ENCODE peak calls at places on chromosomes 1 and 21, in five cellular contexts. V is transverse colon, I is heart left ventricle, X is left lung, W is BE2C. O is an unnamed sample. For H3K4me1, the result is how much of the 10 kb centered on the place peaks cover.

GRCh38 chr1:70504176-70504820 is 93.2 kb downstream of the CTH start:
- DNase-seq in V (peak), I (no peak), X (no peak), W (peak), O (peak)

GRCh38 chr1:182059936-182060335 is 1.6 kb downstream of the ZNF648 start:
- DNase-seq in V (no peak), I (no peak), X (no peak), W (no peak), O (no peak)

GRCh38 chr1:113166473-113166872 is 93.5 kb downstream of the LRIG2 start:
- DNase-seq in V (no peak), I (no peak), X (no peak), W (no peak), O (no peak)

GRCh38 chr21:17003221-17003620 is 509.6 kb upstream of the CXADR start:
- DNase-seq in V (no peak), I (no peak), X (no peak), W (no peak), O (no peak)

GRCh38 chr21:39313042-39313456 is 383 bp downstream of the BRWD1 start:
- DNase-seq in V (peak), I (peak), X (no peak), W (peak), O (no peak)

GRCh38 chr1:52667984-52668383 is 30.2 kb downstream of the COA7 start:
- DNase-seq in V (no peak), I (no peak), X (no peak), W (no peak), O (no peak)

GRCh38 chr1:41783189-41783639 is 135.5 kb downstream of the HIVEP3 start:
- DNase-seq in V (no peak), I (no peak), X (no peak), W (no peak), O (no peak)

GRCh38 chr1:27363766-27364695 is 2.7 kb downstream of the MAP3K6 start:
- DNase-seq in V (no peak), I (no peak), X (no peak), W (no peak), O (no peak)

GRCh38 chr1:234781241-234782056 is 171.5 kb upstream of the IRF2BP2 start:
- DNase-seq in V (peak), I (peak), X (no peak), W (no peak), O (no peak)

GRCh38 chr1:93907718-93908117 is 1.5 kb downstream of the GCLM start:
- DNase-seq in V (no peak), I (no peak), X (no peak), W (peak), O (peak)

GRCh38 chr1:119964673-119965363 is 68.5 kb upstream of the ADAM30 start:
- DNase-seq in V (no peak), I (peak), X (no peak), W (no peak), O (peak)

GRCh38 chr1:10909697-10910489 is 102.6 kb upstream of the TARDBP start:
- DNase-seq in V (peak), I (peak), X (peak), W (peak), O (peak)

GRCh38 chr1:67559222-67559700 is 125.7 kb upstream of the GADD45A start:
- DNase-seq in V (no peak), I (peak), X (peak), W (peak), O (no peak)

GRCh38 chr21:37266515-37267221 is 466 bp downstream of the VPS26C start:
- DNase-seq in V (no peak), I (peak), X (no peak), W (peak), O (peak)

GRCh38 chr1:203425668-203425999 is 50.0 kb upstream of the PRELP start:
- DNase-seq in V (no peak), I (no peak), X (no peak), W (no peak), O (no peak)

GRCh38 chr1:42003433-42003832 is 84.7 kb upstream of the HIVEP3 start:
- DNase-seq in V (peak), I (peak), X (peak), W (no peak), O (peak)

GRCh38 chr1:39128959-39129358 is 75.5 kb upstream of the MACF1 start:
- DNase-seq in V (peak), I (no peak), X (peak), W (no peak), O (no peak)

GRCh38 chr1:206464456-206464964 is 5.8 kb upstream of the IKBKE start:
- DNase-seq in V (no peak), I (peak), X (no peak), W (no peak), O (peak)

DNA sequence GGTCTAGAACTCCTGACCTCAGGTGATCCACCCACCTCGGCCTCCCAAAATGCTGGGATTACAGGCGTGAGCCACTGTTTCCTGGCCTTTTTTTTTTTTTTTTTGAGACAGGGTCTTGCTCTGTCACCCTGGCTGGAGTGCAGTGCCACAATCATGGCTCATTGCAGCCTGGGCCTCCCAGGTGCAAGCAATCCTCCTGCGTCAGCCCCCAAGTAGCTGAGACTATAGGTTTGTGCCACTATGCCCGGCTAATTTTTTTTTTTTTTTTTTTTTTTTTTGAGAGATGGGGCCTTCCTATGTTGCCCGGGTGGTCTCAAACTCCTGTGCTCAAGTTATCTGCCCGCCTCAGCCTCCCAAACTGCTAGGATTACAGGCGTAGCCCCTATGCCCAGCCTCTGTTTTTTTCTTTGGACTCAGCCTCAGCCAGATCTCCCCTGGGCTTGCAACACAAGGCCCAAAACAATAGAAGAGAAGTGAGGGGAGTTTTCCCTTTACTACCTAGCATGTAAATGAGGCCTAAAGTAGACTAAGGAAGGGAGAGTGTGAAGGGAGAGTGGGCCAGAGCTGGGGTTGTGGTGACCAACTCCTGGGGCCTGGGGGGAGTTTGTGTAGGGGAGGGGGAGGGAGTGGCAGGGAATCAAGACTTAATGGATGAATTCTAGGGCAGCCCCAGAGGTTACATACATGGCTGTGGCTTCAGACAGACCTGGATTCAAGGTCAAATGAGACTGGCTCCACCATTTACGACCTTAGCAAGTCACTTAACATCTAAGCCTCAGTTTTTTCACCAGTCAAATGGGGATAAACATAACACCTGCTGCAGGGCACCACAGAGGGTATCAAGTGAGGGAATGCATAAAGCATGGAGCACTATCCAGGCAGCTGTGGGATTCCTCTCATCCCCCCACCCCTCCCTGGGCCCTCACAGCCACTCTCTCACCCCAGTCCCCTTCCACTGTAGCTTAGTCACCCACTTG is 1.6 kb upstream of the CD52 start:
- DNase-seq in V (no peak), I (no peak), X (no peak), W (no peak), O (no peak)
- H3K4me1 ChIP-seq in V (under half), I (under half), X (under half), W (under half), O (under half)

GRCh38 chr21:35043549-35043948 is 5.6 kb downstream of the RUNX1 start:
- DNase-seq in V (no peak), I (no peak), X (no peak), W (no peak), O (no peak)

GRCh38 chr21:35045539-35046222 is 3.4 kb downstream of the RUNX1 start:
- DNase-seq in V (no peak), I (no peak), X (no peak), W (no peak), O (no peak)

GRCh38 chr21:35044770-35045538 is 4.1 kb downstream of the RUNX1 start:
- DNase-seq in V (no peak), I (no peak), X (no peak), W (no peak), O (no peak)

GRCh38 chr21:35046223-35046690 is 2.8 kb downstream of the RUNX1 start:
- DNase-seq in V (no peak), I (no peak), X (no peak), W (no peak), O (no peak)

GRCh38 chr21:35044128-35044527 is 5.0 kb downstream of the RUNX1 start:
- DNase-seq in V (peak), I (no peak), X (no peak), W (no peak), O (no peak)
- H3K4me3 ChIP-seq in V (no peak), I (no peak), X (no peak), W (no peak), O (no peak)

DNA sequence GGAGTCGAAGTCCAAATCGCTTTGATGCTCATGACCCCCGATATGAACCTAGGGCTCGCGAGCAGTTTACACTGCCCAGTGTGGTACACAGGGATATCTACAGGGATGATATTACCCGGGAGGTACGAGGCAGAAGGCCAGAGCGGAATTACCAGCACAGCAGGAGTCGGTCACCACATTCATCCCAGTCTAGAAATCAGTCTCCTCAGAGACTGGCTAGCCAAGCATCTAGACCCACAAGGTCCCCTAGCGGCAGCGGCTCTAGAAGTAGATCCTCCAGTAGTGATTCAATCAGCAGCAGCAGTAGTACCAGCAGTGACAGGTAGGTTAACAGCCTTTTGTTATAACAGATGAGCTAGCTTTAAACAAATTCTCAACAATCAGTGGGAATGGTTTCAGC is 28.9 kb downstream of the SPEN start:
- DNase-seq in V (no peak), I (no peak), X (no peak), W (peak), O (no peak)
- TF ChIP-seq CTCF in V (no peak), I (no peak), X (no peak), W (peak), O (peak)

DNA sequence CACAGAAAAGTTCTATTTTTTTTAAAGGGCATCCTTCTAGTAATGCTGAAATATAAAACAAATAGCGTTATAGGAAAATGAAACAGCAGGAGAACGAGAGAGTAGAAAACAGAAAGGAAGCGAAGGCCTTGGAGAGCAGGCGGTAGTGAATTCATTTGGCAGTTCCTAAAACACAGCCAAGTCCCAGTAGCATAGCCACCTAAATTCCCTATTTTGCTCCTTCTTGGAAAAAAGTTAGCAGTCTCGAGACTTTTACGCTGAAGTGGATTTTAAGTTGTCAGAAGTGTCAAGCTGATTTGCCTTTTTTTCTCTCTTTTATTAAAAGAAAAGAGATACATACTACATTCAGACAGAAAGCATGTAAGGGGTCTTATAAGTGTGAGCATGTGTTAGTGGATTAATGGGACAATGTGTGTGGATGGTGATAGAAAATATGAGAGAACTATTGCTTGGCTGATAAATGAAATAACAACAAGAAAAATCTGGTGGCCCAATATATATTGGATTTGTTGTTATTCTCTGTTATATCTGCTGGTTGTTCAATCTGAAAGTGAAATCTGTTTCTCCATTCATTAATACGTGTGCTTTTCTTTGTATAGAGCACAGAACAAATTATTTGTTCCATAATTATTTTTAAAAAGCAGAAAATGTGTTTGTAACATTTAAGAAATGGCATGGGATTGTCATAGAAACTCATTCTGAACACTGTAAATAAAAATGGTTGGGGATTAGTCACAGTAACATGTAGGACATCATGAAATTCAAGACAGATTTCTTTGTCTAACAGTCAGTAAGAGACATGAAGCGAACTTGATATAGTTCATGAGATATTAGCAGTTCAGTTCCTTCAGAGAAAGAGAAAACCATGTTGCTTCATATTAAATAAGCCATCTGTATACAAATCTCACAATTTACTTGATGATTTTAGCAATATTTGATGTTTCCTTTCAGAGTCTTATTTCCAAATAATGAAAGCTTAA is 19.4 kb downstream of the NFIA start:
- DNase-seq in V (no peak), I (no peak), X (no peak), W (no peak), O (no peak)
- H3K4me1 ChIP-seq in V (under half), I (half or more), X (under half), W (under half), O (under half)

GRCh38 chr1:37257646-37258045 is 216.7 kb upstream of the ZC3H12A start:
- DNase-seq in V (no peak), I (no peak), X (no peak), W (peak), O (no peak)

GRCh38 chr1:37259019-37259418 is 215.4 kb upstream of the ZC3H12A start:
- DNase-seq in V (no peak), I (no peak), X (no peak), W (no peak), O (no peak)

GRCh38 chr1:37255111-37255795 is 219.1 kb upstream of the ZC3H12A start:
- DNase-seq in V (no peak), I (no peak), X (no peak), W (peak), O (peak)

GRCh38 chr1:37258068-37258467 is 216.3 kb upstream of the ZC3H12A start:
- DNase-seq in V (no peak), I (no peak), X (no peak), W (peak), O (no peak)

DNA sequence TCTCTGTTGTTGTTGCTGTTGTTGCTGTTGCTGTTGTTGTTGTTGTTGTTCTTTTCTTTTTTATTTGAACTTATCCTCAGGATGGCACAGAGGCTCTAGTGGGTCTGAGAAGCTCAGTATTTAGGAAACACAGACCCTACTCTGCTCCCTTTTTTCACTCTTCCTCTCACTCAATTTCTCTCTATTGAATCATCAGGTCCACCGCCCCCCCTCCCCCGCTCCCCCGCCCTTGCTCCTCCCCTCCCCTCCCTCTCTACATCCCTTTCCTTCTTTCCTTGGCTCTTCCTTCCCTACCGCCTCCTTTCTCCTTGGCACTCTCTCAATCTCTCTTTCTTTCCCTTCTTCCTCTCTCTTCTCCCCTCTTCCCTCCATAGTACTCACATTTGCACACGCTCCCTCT is 218.5 kb upstream of the ZC3H12A start:
- DNase-seq in V (no peak), I (no peak), X (no peak), W (no peak), O (no peak)
- H3K4me3 ChIP-seq in V (no peak), I (no peak), X (no peak), W (no peak), O (no peak)

DNA sequence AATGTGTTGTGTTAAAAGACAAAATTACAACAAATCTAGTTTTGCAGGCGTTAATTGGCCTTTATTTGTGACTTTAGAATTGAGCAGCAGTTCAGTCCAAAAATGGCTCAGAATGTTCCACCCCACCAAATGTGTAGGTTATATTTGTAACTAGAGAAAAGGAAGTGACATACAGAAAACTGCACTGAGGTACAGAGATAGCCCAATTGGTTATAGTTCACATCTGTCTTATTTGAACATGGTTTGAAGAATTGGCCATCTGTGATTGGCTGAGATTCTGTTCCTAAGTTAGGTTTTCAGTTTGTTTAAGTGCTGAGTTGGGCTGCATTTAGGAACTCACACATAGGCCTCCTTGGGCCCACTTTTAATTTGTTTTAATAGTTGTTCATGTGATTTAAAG is 12.0 kb upstream of the FMO2 start:
- DNase-seq in V (no peak), I (no peak), X (no peak), W (no peak), O (no peak)
- TF ChIP-seq CTCF in V (no peak), I (no peak), X (no peak), W (no peak), O (no peak)

GRCh38 chr1:12451560-12451900 is 166.5 kb downstream of the DHRS3 start:
- DNase-seq in V (no peak), I (no peak), X (no peak), W (no peak), O (no peak)
- H3K4me1 ChIP-seq in V (under half), I (half or more), X (under half), W (under half), O (under half)